ENCODE peak calls at places on chromosomes 2 and 18, in ten cellular contexts. R is left lung, N is HepG2, J is endothelial cell of umbilical vein, S is mesendoderm, P is Panc1, C is HAP-1, M is IMR-90, F is lower lobe of right lung, Y is psoas muscle. I is an unnamed sample. For H3K27me3, the result is how much of the 10 kb centered on the place peaks cover.

GRCh38 chr18:23380001-23380550 is 73.0 kb upstream of the RIOK3 start:
- DNase-seq in R (peak), N (no peak), J (peak), S (peak), P (no peak), C (no peak), M (peak), F (peak), Y (no peak), I (no peak)

GRCh38 chr2:39494784-39495251 is 57.7 kb upstream of the MAP4K3 start:
- DNase-seq in R (peak), N (no peak), J (peak), S (peak), P (no peak), C (no peak), M (peak), F (no peak), Y (no peak), I (no peak)

GRCh38 chr2:172101008-172101706 is 1.5 kb downstream of the DLX2 start:
- DNase-seq in R (no peak), N (no peak), J (no peak), S (peak), P (no peak), C (no peak), M (no peak), F (no peak), Y (no peak), I (no peak)

GRCh38 chr2:129881786-129882396 is 97.6 kb upstream of the RAB6C start:
- DNase-seq in R (no peak), N (no peak), J (no peak), S (no peak), P (no peak), C (no peak), M (no peak), F (no peak), Y (no peak), I (no peak)

GRCh38 chr2:187581125-187581896 is 27.1 kb upstream of the TFPI start:
- DNase-seq in R (no peak), N (peak), J (peak), S (peak), P (peak), C (peak), M (peak), F (no peak), Y (no peak), I (no peak)

GRCh38 chr2:167749641-167750040 is 497.8 kb downstream of the STK39 start:
- DNase-seq in R (no peak), N (no peak), J (no peak), S (no peak), P (no peak), C (no peak), M (no peak), F (no peak), Y (no peak), I (no peak)

GRCh38 chr2:237696471-237696870 is 69.1 kb downstream of the LRRFIP1 start:
- DNase-seq in R (no peak), N (no peak), J (no peak), S (no peak), P (no peak), C (no peak), M (no peak), F (no peak), Y (no peak), I (no peak)

GRCh38 chr2:88601302-88601701 is 26.0 kb downstream of the EIF2AK3 start:
- DNase-seq in R (no peak), N (no peak), J (peak), S (peak), P (no peak), C (no peak), M (peak), F (no peak), Y (no peak), I (no peak)

GRCh38 chr2:231037731-231038482 is 584 bp downstream of the C2orf72 start:
- DNase-seq in R (no peak), N (no peak), J (no peak), S (no peak), P (no peak), C (no peak), M (no peak), F (no peak), Y (no peak), I (no peak)

GRCh38 chr18:61743775-61744531 is 148.9 kb downstream of the RNF152 start:
- DNase-seq in R (no peak), N (no peak), J (no peak), S (peak), P (no peak), C (no peak), M (peak), F (no peak), Y (no peak), I (no peak)

DNA sequence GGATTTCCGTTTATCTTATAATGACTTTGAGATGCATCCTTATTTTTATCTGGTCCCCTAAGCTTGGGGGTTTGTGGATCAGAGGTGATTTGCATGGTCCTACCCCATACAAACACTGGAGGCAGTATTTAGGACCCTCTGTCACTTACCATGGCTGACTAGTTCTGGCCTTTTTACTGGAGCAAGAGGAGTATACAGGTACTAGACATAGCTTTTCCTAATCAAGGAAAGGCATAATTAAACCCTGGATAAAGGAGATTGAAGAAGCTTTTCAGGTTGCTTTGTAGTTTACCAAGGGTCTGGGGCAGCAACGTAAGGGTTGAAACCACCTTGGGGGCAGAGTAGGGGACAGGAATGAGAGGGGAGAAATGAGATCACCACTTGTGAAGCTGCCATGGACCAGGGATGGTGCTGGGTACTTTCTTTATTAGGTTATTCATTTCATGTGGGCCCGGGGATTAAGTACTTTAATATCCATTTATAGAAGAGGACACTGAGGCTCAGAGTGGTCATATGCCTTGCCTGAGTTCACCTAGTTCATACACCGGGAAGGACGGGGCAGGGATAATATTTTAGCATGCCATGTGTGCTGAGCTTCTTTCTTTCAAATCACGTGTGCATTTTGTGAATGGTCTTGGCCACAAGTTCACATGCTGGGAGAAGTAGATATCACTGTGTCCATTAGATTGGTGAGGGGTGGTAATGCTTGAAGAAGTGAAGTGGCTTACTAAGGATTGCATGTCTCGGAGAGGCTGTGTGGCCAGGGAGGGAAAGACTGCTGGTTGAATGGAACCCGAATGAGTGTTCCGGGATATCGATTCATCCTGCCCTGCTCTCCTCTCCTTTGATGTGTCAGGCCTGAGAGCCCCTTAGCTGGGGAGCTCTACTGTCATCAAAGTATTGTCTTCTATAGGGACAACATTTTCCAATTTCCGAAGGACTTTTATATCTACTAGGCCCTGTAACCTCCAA is 186.9 kb downstream of the MYCN start:
- DNase-seq in R (no peak), N (no peak), J (no peak), S (no peak), P (no peak), C (no peak), M (no peak), F (no peak), Y (no peak), I (no peak)
- H3K27me3 ChIP-seq in R (under half), N (under half), J (under half), S (under half), P (under half), C (under half), M (under half), F (under half), Y (under half), I (under half)

GRCh38 chr2:98350411-98350810 is 4.2 kb downstream of the CNGA3 start:
- DNase-seq in R (no peak), N (no peak), J (no peak), S (no peak), P (no peak), C (no peak), M (no peak), F (no peak), Y (no peak), I (no peak)

GRCh38 chr2:98343371-98343770 is 2.9 kb upstream of the CNGA3 start:
- DNase-seq in R (no peak), N (no peak), J (no peak), S (peak), P (no peak), C (no peak), M (no peak), F (no peak), Y (no peak), I (no peak)

GRCh38 chr2:98348066-98348561 is 1.9 kb downstream of the CNGA3 start:
- DNase-seq in R (no peak), N (no peak), J (no peak), S (peak), P (no peak), C (peak), M (no peak), F (no peak), Y (no peak), I (no peak)

GRCh38 chr2:98347298-98348065 is 1.2 kb downstream of the CNGA3 start:
- DNase-seq in R (no peak), N (no peak), J (no peak), S (peak), P (no peak), C (no peak), M (no peak), F (no peak), Y (no peak), I (no peak)

GRCh38 chr2:98346259-98347236 is at the start of gene CNGA3:
- DNase-seq in R (no peak), N (no peak), J (peak), S (peak), P (no peak), C (no peak), M (peak), F (no peak), Y (peak), I (no peak)
- H3K27me3 ChIP-seq in R (under half), N (under half), J (half or more), S (under half), P (under half), C (under half), M (half or more), F (half or more), Y (under half), I (under half)

DNA sequence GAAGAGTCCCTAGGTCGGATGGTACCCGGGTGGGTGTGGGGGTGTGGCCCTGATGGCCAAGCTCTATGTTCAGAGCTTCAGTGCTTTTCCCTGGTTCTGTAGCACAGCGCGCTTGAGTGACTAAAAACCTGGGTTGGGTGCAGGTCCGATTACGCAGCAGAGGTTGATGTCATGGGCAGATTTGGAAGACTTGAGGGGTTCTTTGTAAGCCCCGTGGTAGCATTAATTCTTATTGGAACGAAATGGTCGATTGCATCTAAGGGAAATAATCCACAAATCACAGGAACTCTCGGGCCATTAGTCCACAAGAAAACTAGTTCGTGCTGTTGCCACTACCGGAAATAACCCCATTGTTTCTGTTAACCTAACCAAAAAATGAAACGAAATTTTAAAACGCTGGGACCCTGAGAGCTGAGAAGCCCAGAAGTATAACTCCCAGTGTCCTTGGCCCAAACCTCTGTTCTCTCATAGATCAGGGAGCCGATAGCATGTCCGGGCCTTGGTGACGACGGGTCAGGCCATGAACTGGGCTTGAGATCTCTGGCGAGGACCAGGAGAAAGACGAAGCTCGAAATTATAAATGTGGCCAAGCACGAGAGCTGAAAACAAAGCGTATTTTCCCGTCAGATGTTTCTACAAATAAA is 9.1 kb downstream of the HOXD8 start:
- DNase-seq in R (no peak), N (no peak), J (peak), S (no peak), P (no peak), C (no peak), M (no peak), F (no peak), Y (peak), I (no peak)
- H3K27me3 ChIP-seq in R (half or more), N (under half), J (under half), S (half or more), P (under half), C (under half), M (half or more), F (half or more), Y (under half), I (half or more)

DNA sequence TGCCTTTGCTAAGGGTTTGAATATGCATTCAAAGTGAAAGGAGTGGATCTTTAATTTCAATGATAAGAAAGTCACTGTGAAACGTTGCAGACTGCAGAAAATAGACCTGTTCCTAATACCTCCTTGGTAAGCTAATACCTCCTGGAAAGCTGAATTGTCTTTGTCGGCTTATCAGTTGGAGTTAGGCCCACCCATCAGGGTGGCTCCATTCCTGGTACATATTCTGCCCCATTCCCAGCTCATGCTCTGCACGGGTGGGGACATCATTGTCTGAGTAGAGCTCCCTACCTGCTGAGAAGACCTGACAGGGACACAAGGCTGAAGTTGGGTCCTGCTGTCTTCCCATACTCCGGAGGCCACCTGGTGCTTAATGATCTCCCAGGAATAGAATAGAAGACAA is 203.3 kb downstream of the EN1 start:
- DNase-seq in R (no peak), N (no peak), J (no peak), S (peak), P (no peak), C (no peak), M (no peak), F (no peak), Y (no peak), I (no peak)
- H3K27me3 ChIP-seq in R (under half), N (under half), J (under half), S (under half), P (under half), C (under half), M (under half), F (under half), Y (under half), I (under half)

GRCh38 chr2:45009928-45010705 is 865 bp upstream of the SIX2 start:
- DNase-seq in R (peak), N (no peak), J (peak), S (peak), P (no peak), C (peak), M (no peak), F (no peak), Y (peak), I (no peak)
- H3K27me3 ChIP-seq in R (half or more), N (under half), J (half or more), S (half or more), P (under half), C (under half), M (half or more), F (half or more), Y (under half), I (half or more)

DNA sequence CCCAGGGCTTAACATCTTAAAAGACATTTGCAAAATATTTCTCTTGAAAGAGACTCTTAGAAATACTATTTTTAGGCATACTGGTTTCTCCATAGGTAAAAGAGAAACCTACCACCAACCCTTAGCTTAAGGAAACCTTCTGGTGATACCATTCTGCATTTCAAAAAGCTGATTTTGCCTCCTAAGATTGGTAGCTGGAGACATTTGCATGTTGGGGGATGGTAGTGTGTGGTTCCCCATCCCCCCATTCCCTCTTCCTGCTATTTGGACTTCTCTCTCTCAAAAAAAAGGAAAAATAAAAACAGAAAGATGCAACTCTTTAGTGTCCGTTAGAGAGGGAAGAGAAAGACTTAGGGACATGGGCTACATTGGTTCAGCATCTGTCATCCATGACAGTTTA is 4.2 kb downstream of the LRRTM1 start:
- DNase-seq in R (no peak), N (no peak), J (no peak), S (peak), P (no peak), C (no peak), M (no peak), F (no peak), Y (no peak), I (no peak)
- H3K27me3 ChIP-seq in R (under half), N (under half), J (under half), S (under half), P (under half), C (under half), M (under half), F (under half), Y (under half), I (under half)

GRCh38 chr2:232348936-232349335 is 29.6 kb upstream of the ALPP start:
- DNase-seq in R (peak), N (no peak), J (no peak), S (no peak), P (no peak), C (no peak), M (no peak), F (peak), Y (peak), I (no peak)
- H3K27me3 ChIP-seq in R (under half), N (under half), J (under half), S (under half), P (under half), C (under half), M (under half), F (under half), Y (under half), I (under half)

DNA sequence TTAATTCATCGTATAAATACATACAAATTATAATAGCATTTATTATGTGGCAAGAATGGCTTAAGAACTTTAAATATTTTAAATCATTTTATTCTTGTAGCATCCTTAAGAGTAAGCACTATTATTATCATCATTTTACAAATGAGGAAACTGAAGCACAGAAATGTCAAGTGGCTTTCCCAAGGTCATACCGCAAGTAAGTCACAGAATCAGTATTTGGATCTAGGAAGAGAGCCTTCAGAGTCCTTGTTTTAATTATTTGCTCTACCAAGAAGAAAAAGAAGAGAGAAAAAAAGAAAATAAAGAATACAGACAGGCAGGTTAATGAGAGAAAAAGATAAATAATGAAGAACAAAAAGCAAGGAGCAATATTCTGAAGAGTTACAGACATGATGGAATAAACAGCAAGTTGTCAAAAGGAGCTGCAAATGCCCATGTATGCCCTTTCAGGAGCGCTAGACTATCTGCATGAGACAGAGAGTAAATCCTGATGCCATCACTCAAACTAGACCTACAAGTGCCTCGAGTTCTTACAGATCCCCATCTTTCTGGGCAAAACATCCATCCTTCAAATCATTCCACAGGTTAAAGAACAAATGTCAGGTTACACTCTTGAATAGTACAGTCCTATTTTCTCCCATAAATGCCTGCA is 57.8 kb upstream of the ETAA1 start:
- DNase-seq in R (no peak), N (no peak), J (no peak), S (no peak), P (no peak), C (no peak), M (no peak), F (no peak), Y (no peak), I (no peak)
- H3K27me3 ChIP-seq in R (under half), N (under half), J (under half), S (under half), P (under half), C (under half), M (under half), F (under half), Y (under half), I (under half)

DNA sequence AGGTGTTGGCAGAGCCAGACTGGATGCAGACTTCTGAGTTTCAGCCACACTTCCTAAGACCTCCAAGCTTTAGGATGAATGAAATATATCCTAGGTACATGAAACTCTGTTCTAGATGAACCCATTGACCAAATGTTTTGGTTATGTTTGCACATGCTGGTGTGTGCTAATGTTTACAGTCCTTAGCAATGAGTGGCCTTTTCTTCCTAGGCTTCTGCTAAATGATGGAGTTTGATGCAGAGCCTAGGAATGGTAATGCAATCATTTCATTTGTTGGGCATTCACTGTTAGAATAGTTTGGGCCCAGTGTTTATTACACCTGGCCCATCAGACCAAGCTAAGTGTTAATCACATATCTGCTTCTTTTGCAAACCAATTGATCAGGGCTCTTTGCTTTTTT is 464.7 kb downstream of the MEIS1 start:
- DNase-seq in R (no peak), N (no peak), J (no peak), S (no peak), P (no peak), C (no peak), M (peak), F (no peak), Y (no peak), I (no peak)
- H3K27me3 ChIP-seq in R (under half), N (under half), J (under half), S (under half), P (under half), C (under half), M (under half), F (under half), Y (under half), I (under half)

I was measured in iPS DF 6.9.